ENCODE peak calls at places on chromosomes 11 and 22, in four cellular contexts. One of them, this sample, is unnamed.

GRCh38 chr22:39109361-39109760 is 12.3 kb downstream of the APOBEC3H start:
- DNase-seq in H1: no peak
- DNase-seq in K562: no peak
- DNase-seq in GM12878: no peak
- DNase-seq in this sample: no peak

GRCh38 chr22:37777122-37777687 is 30.5 kb upstream of the GCAT start:
- DNase-seq in GM12878: peak; percentile 74
- DNase-seq in H1: no peak
- DNase-seq in K562: no peak
- DNase-seq in this sample: peak; percentile 94

GRCh38 chr11:67640021-67640757 is 626 bp upstream of the TBX10 start:
- DNase-seq in K562: peak; percentile 74
- DNase-seq in GM12878: no peak
- DNase-seq in H1: peak; percentile 89
- DNase-seq in this sample: peak; percentile 33

GRCh38 chr11:28981331-28981865 is 873.2 kb downstream of the METTL15 start:
- DNase-seq in K562: no peak
- DNase-seq in GM12878: no peak
- DNase-seq in H1: no peak
- DNase-seq in this sample: peak; percentile 31

GRCh38 chr22:20402960-20403778 is 9.2 kb downstream of the ZNF74 start:
- DNase-seq in GM12878: no peak
- DNase-seq in K562: peak; percentile 27
- DNase-seq in H1: no peak
- DNase-seq in this sample: no peak

GRCh38 chr11:105969756-105970155 is 52.3 kb downstream of the MSANTD4 start:
- DNase-seq in K562: no peak
- DNase-seq in GM12878: no peak
- DNase-seq in H1: no peak
- DNase-seq in this sample: no peak

GRCh38 chr11:67033661-67034166 is 10.8 kb downstream of the SYT12 start:
- DNase-seq in H1: no peak
- DNase-seq in GM12878: no peak
- DNase-seq in K562: no peak
- DNase-seq in this sample: peak; percentile 99

GRCh38 chr11:1371836-1372465 is 17.8 kb upstream of the BRSK2 start:
- DNase-seq in GM12878: no peak
- DNase-seq in H1: no peak
- DNase-seq in K562: no peak
- DNase-seq in this sample: no peak

GRCh38 chr11:34907934-34908593 is 8.1 kb downstream of the APIP start:
- DNase-seq in GM12878: no peak
- DNase-seq in K562: no peak
- DNase-seq in H1: no peak
- DNase-seq in this sample: no peak

GRCh38 chr11:30016588-30017363 is at the start of gene KCNA4:
- DNase-seq in GM12878: no peak
- DNase-seq in K562: peak; percentile 38
- DNase-seq in H1: peak; percentile 79
- DNase-seq in this sample: no peak

GRCh38 chr22:17779286-17780115 is 5.2 kb upstream of the BID start:
- DNase-seq in H1: no peak
- DNase-seq in K562: peak; percentile 50
- DNase-seq in GM12878: peak; percentile 83
- DNase-seq in this sample: no peak

GRCh38 chr11:35539781-35540281 is 14.4 kb upstream of the PAMR1 start:
- DNase-seq in K562: no peak
- DNase-seq in H1: no peak
- DNase-seq in GM12878: no peak
- DNase-seq in this sample: peak; percentile 86

GRCh38 chr11:101775033-101775432 is 139.8 kb upstream of the CEP126 start:
- DNase-seq in H1: no peak
- DNase-seq in GM12878: no peak
- DNase-seq in K562: no peak
- DNase-seq in this sample: peak; percentile 92

GRCh38 chr22:32218470-32218869 is 13.6 kb upstream of the RFPL2 start:
- DNase-seq in K562: no peak
- DNase-seq in H1: no peak
- DNase-seq in GM12878: no peak
- DNase-seq in this sample: no peak

GRCh38 chr11:100821198-100821597 is 134.1 kb downstream of the ARHGAP42 start:
- DNase-seq in GM12878: no peak
- DNase-seq in K562: no peak
- DNase-seq in H1: no peak
- DNase-seq in this sample: no peak

GRCh38 chr11:75626692-75627536 is 41.9 kb downstream of the MAP6 start:
- DNase-seq in H1: no peak
- DNase-seq in GM12878: no peak
- DNase-seq in K562: no peak
- DNase-seq in this sample: peak; percentile 71

GRCh38 chr11:79174045-79175008 is 266.5 kb downstream of the TENM4 start:
- DNase-seq in K562: no peak
- DNase-seq in GM12878: no peak
- DNase-seq in H1: peak; percentile 50
- DNase-seq in this sample: peak; percentile 25

GRCh38 chr11:8649361-8649760 is 33.1 kb downstream of the TRIM66 start:
- DNase-seq in GM12878: no peak
- DNase-seq in K562: no peak
- DNase-seq in H1: no peak
- DNase-seq in this sample: peak; percentile 68

GRCh38 chr22:47102648-47103047 is 340.2 kb downstream of the TBC1D22A start:
- DNase-seq in GM12878: no peak
- DNase-seq in H1: peak; percentile 46
- DNase-seq in K562: no peak
- DNase-seq in this sample: peak; percentile 12

GRCh38 chr11:133082851-133083488 is 449.3 kb downstream of the OPCML start:
- DNase-seq in GM12878: no peak
- DNase-seq in K562: peak; percentile 76
- DNase-seq in H1: peak; percentile 95
- DNase-seq in this sample: peak; percentile 17

GRCh38 chr11:13367115-13367514 is 89.5 kb downstream of the BMAL1 start:
- DNase-seq in GM12878: no peak
- DNase-seq in K562: no peak
- DNase-seq in H1: no peak
- DNase-seq in this sample: no peak

DNA sequence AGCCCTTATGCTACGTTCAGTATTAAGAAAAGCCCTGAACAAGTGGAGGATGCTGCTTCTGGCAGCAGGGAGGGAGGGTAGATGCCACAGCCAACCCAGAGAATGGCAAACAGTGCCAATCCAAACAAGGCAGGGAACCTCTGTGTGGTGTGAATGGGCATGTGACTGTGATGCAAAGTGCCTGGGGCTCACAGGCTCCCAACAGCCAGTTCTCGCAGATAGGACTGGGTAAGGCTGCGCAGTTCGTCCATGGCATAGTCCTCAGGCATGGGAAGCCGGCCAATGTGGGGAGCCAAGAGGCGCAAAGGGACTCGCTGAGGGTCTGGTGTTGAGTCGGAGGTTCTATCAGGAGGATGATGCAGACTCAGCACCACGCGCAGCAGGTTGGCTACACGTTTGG is 4.8 kb upstream of the CHRNA10 start:
- DNase-seq in H1: no peak
- DNase-seq in K562: no peak
- DNase-seq in GM12878: no peak
- DNase-seq in this sample: no peak
- TF ChIP-seq CHD1 in H1: no peak
- TF ChIP-seq CHD1 in K562: no peak
- TF ChIP-seq CHD1 in GM12878: no peak
- TF ChIP-seq CHD1 in this sample: no peak

GRCh38 chr11:12236744-12237101 is 126.3 kb downstream of the MICAL2 start:
- DNase-seq in H1: no peak
- DNase-seq in GM12878: no peak
- DNase-seq in K562: no peak
- DNase-seq in this sample: no peak

GRCh38 chr11:12235080-12235479 is 124.7 kb downstream of the MICAL2 start:
- DNase-seq in K562: no peak
- DNase-seq in GM12878: no peak
- DNase-seq in H1: no peak
- DNase-seq in this sample: no peak

GRCh38 chr11:12235549-12235944 is 125.2 kb downstream of the MICAL2 start:
- DNase-seq in GM12878: no peak
- DNase-seq in K562: no peak
- DNase-seq in H1: no peak
- DNase-seq in this sample: peak; percentile 34

GRCh38 chr11:12237381-12237784 is 127.0 kb downstream of the MICAL2 start:
- DNase-seq in K562: no peak
- DNase-seq in H1: no peak
- DNase-seq in GM12878: no peak
- DNase-seq in this sample: no peak

GRCh38 chr11:12235945-12236743 is 125.8 kb downstream of the MICAL2 start:
- DNase-seq in GM12878: peak; percentile 48
- DNase-seq in H1: no peak
- DNase-seq in K562: peak; percentile 59
- DNase-seq in this sample: peak; percentile 72
- TF ChIP-seq CHD1 in GM12878: no peak
- TF ChIP-seq CHD1 in H1: no peak
- TF ChIP-seq CHD1 in K562: no peak
- TF ChIP-seq CHD1 in this sample: no peak

GRCh38 chr11:130396965-130397364 is 31.4 kb downstream of the ADAMTS8 start:
- DNase-seq in H1: no peak
- DNase-seq in GM12878: no peak
- DNase-seq in K562: no peak
- DNase-seq in this sample: no peak
- TF ChIP-seq CHD1 in H1: no peak
- TF ChIP-seq CHD1 in GM12878: no peak
- TF ChIP-seq CHD1 in K562: no peak
- TF ChIP-seq CHD1 in this sample: no peak

GRCh38 chr11:63560506-63561179 is 2.5 kb downstream of the PLAAT2 start:
- DNase-seq in H1: no peak
- DNase-seq in K562: no peak
- DNase-seq in GM12878: no peak
- DNase-seq in this sample: no peak
- TF ChIP-seq CHD1 in H1: no peak
- TF ChIP-seq CHD1 in K562: no peak
- TF ChIP-seq CHD1 in GM12878: no peak
- TF ChIP-seq CHD1 in this sample: no peak

GRCh38 chr11:125071831-125072209 is 8.7 kb downstream of the SLC37A2 start:
- DNase-seq in K562: no peak
- DNase-seq in H1: no peak
- DNase-seq in GM12878: no peak
- DNase-seq in this sample: no peak

GRCh38 chr11:125071408-125071807 is 8.3 kb downstream of the SLC37A2 start:
- DNase-seq in H1: no peak
- DNase-seq in GM12878: no peak
- DNase-seq in K562: no peak
- DNase-seq in this sample: no peak

GRCh38 chr11:125070699-125071254 is 7.7 kb downstream of the SLC37A2 start:
- DNase-seq in H1: no peak
- DNase-seq in GM12878: peak; percentile 56
- DNase-seq in K562: peak; percentile 80
- DNase-seq in this sample: peak; percentile 64

GRCh38 chr11:125069796-125070195 is 6.7 kb downstream of the SLC37A2 start:
- DNase-seq in GM12878: no peak
- DNase-seq in H1: no peak
- DNase-seq in K562: no peak
- DNase-seq in this sample: peak; percentile 18

GRCh38 chr11:125069008-125069407 is 5.9 kb downstream of the SLC37A2 start:
- DNase-seq in H1: no peak
- DNase-seq in GM12878: no peak
- DNase-seq in K562: no peak
- DNase-seq in this sample: peak; percentile 22
- TF ChIP-seq CHD1 in H1: no peak
- TF ChIP-seq CHD1 in GM12878: no peak
- TF ChIP-seq CHD1 in K562: no peak
- TF ChIP-seq CHD1 in this sample: no peak

This sample was measured in IMR-90.